ENCODE peak calls at places on chromosomes 12 and 14, in ten cellular contexts. One of them, this sample, is unnamed.

GRCh38 chr14:81669308-81669707 is 135.7 kb upstream of the SEL1L start:
- DNase-seq in neural progenitor cell: no peak
- DNase-seq in mesenchymal stem cell: no peak
- DNase-seq in HCT116: no peak
- DNase-seq in sigmoid colon: no peak
- DNase-seq in right cardiac atrium: no peak
- DNase-seq in fibroblast of lung: no peak
- DNase-seq in HL-60: no peak
- DNase-seq in colonic mucosa: no peak
- DNase-seq in dorsolateral prefrontal cortex: no peak
- DNase-seq in this sample: no peak

GRCh38 chr12:93847517-93848452 is 170.6 kb downstream of the CRADD start:
- DNase-seq in HCT116: no peak
- DNase-seq in right cardiac atrium: no peak
- DNase-seq in colonic mucosa: no peak
- DNase-seq in neural progenitor cell: no peak
- DNase-seq in mesenchymal stem cell: peak; percentile 22
- DNase-seq in fibroblast of lung: no peak
- DNase-seq in HL-60: peak; percentile 6
- DNase-seq in dorsolateral prefrontal cortex: no peak
- DNase-seq in sigmoid colon: no peak
- DNase-seq in this sample: no peak

GRCh38 chr12:75603475-75603874 is 92.1 kb upstream of the KRR1 start:
- DNase-seq in sigmoid colon: no peak
- DNase-seq in neural progenitor cell: no peak
- DNase-seq in HL-60: no peak
- DNase-seq in right cardiac atrium: no peak
- DNase-seq in fibroblast of lung: peak; percentile 32
- DNase-seq in dorsolateral prefrontal cortex: no peak
- DNase-seq in mesenchymal stem cell: no peak
- DNase-seq in colonic mucosa: no peak
- DNase-seq in HCT116: no peak
- DNase-seq in this sample: no peak

GRCh38 chr12:78792052-78792698 is 72.4 kb upstream of the SYT1 start:
- DNase-seq in colonic mucosa: no peak
- DNase-seq in mesenchymal stem cell: no peak
- DNase-seq in right cardiac atrium: no peak
- DNase-seq in sigmoid colon: no peak
- DNase-seq in fibroblast of lung: no peak
- DNase-seq in dorsolateral prefrontal cortex: no peak
- DNase-seq in HCT116: no peak
- DNase-seq in HL-60: no peak
- DNase-seq in neural progenitor cell: no peak
- DNase-seq in this sample: no peak

GRCh38 chr12:50055831-50056628 is 1.4 kb upstream of the ASIC1 start:
- DNase-seq in colonic mucosa: peak; percentile 40
- DNase-seq in fibroblast of lung: no peak
- DNase-seq in HL-60: peak; percentile 55
- DNase-seq in dorsolateral prefrontal cortex: peak; percentile 71
- DNase-seq in right cardiac atrium: no peak
- DNase-seq in HCT116: peak; percentile 48
- DNase-seq in sigmoid colon: no peak
- DNase-seq in mesenchymal stem cell: peak; percentile 64
- DNase-seq in neural progenitor cell: peak; percentile 82
- DNase-seq in this sample: peak; percentile 55

GRCh38 chr12:25423355-25423754 is 129.7 kb downstream of the LMNTD1 start:
- DNase-seq in sigmoid colon: no peak
- DNase-seq in colonic mucosa: peak; percentile 64
- DNase-seq in mesenchymal stem cell: no peak
- DNase-seq in HCT116: no peak
- DNase-seq in fibroblast of lung: peak; percentile 51
- DNase-seq in right cardiac atrium: peak; percentile 57
- DNase-seq in dorsolateral prefrontal cortex: no peak
- DNase-seq in neural progenitor cell: no peak
- DNase-seq in HL-60: no peak
- DNase-seq in this sample: no peak

GRCh38 chr14:100440207-100440631 is 117.1 kb downstream of the SLC25A47 start:
- DNase-seq in fibroblast of lung: peak; percentile 85
- DNase-seq in neural progenitor cell: peak; percentile 83
- DNase-seq in HCT116: no peak
- DNase-seq in dorsolateral prefrontal cortex: peak; percentile 82
- DNase-seq in mesenchymal stem cell: peak; percentile 51
- DNase-seq in sigmoid colon: peak; percentile 79
- DNase-seq in colonic mucosa: peak; percentile 84
- DNase-seq in right cardiac atrium: peak; percentile 85
- DNase-seq in HL-60: peak; percentile 58
- DNase-seq in this sample: peak; percentile 87

GRCh38 chr12:27907766-27908165 is 64.8 kb downstream of the PTHLH start:
- DNase-seq in neural progenitor cell: no peak
- DNase-seq in mesenchymal stem cell: no peak
- DNase-seq in sigmoid colon: no peak
- DNase-seq in fibroblast of lung: peak; percentile 35
- DNase-seq in dorsolateral prefrontal cortex: no peak
- DNase-seq in HCT116: no peak
- DNase-seq in right cardiac atrium: no peak
- DNase-seq in colonic mucosa: no peak
- DNase-seq in HL-60: no peak
- DNase-seq in this sample: no peak

GRCh38 chr12:54004063-54004840 is 4.3 kb downstream of the HOXC9 start:
- DNase-seq in fibroblast of lung: no peak
- DNase-seq in right cardiac atrium: no peak
- DNase-seq in colonic mucosa: no peak
- DNase-seq in mesenchymal stem cell: no peak
- DNase-seq in neural progenitor cell: no peak
- DNase-seq in HL-60: no peak
- DNase-seq in dorsolateral prefrontal cortex: no peak
- DNase-seq in sigmoid colon: no peak
- DNase-seq in HCT116: no peak
- DNase-seq in this sample: no peak

GRCh38 chr12:54002278-54002914 is 2.4 kb downstream of the HOXC9 start:
- DNase-seq in right cardiac atrium: no peak
- DNase-seq in HL-60: no peak
- DNase-seq in mesenchymal stem cell: no peak
- DNase-seq in dorsolateral prefrontal cortex: no peak
- DNase-seq in colonic mucosa: no peak
- DNase-seq in sigmoid colon: no peak
- DNase-seq in fibroblast of lung: no peak
- DNase-seq in neural progenitor cell: no peak
- DNase-seq in HCT116: no peak
- DNase-seq in this sample: no peak

GRCh38 chr12:54001283-54002187 is 1.6 kb downstream of the HOXC9 start:
- DNase-seq in HCT116: no peak
- DNase-seq in fibroblast of lung: no peak
- DNase-seq in colonic mucosa: no peak
- DNase-seq in neural progenitor cell: no peak
- DNase-seq in HL-60: no peak
- DNase-seq in right cardiac atrium: no peak
- DNase-seq in mesenchymal stem cell: no peak
- DNase-seq in dorsolateral prefrontal cortex: no peak
- DNase-seq in sigmoid colon: no peak
- DNase-seq in this sample: no peak

GRCh38 chr12:54003625-54004024 is 3.7 kb downstream of the HOXC9 start:
- DNase-seq in HL-60: no peak
- DNase-seq in colonic mucosa: no peak
- DNase-seq in mesenchymal stem cell: no peak
- DNase-seq in dorsolateral prefrontal cortex: no peak
- DNase-seq in neural progenitor cell: no peak
- DNase-seq in HCT116: no peak
- DNase-seq in sigmoid colon: no peak
- DNase-seq in fibroblast of lung: no peak
- DNase-seq in right cardiac atrium: no peak
- DNase-seq in this sample: no peak

DNA sequence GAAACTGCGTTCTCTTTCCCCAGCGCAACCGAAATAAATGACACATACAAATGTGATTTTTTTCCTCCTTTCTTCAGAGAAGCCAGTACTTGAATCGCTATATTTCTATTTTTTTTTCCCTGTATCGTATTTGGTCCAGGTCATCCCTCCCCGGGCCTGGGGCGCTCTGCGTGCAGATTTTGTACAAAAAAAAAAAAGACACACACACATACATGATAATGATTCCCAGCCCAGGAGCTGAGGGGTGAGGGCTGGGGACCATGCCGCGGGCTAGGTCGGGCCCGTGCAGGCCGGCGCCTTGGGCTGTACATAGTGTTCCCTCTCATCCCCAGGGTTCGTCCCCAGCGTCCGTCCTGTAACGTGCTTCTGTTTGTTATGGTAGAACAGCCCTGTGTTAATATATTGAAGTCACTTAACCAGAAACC is 3.0 kb downstream of the HOXC9 start:
- DNase-seq in right cardiac atrium: no peak
- DNase-seq in fibroblast of lung: no peak
- DNase-seq in mesenchymal stem cell: no peak
- DNase-seq in HL-60: no peak
- DNase-seq in HCT116: no peak
- DNase-seq in sigmoid colon: no peak
- DNase-seq in dorsolateral prefrontal cortex: no peak
- DNase-seq in neural progenitor cell: no peak
- DNase-seq in colonic mucosa: no peak
- DNase-seq in this sample: no peak
- H3K27me3 ChIP-seq in right cardiac atrium: no peaks in the 10 kb centered on the region
- H3K27me3 ChIP-seq in fibroblast of lung: peaks cover 77% of the 10 kb centered on the region
- H3K27me3 ChIP-seq in mesenchymal stem cell: no peaks in the 10 kb centered on the region
- H3K27me3 ChIP-seq in HL-60: peaks cover 91% of the 10 kb centered on the region
- H3K27me3 ChIP-seq in HCT116: no peaks in the 10 kb centered on the region
- H3K27me3 ChIP-seq in sigmoid colon: peaks cover 100% of the 10 kb centered on the region
- H3K27me3 ChIP-seq in dorsolateral prefrontal cortex: peaks cover 100% of the 10 kb centered on the region
- H3K27me3 ChIP-seq in neural progenitor cell: peaks cover 100% of the 10 kb centered on the region
- H3K27me3 ChIP-seq in colonic mucosa: peaks cover 100% of the 10 kb centered on the region
- H3K27me3 ChIP-seq in this sample: peaks cover 90% of the 10 kb centered on the region

GRCh38 chr12:111203969-111204368 is 164.9 kb downstream of the PHETA1 start:
- DNase-seq in mesenchymal stem cell: no peak
- DNase-seq in right cardiac atrium: no peak
- DNase-seq in fibroblast of lung: no peak
- DNase-seq in HCT116: no peak
- DNase-seq in dorsolateral prefrontal cortex: no peak
- DNase-seq in sigmoid colon: no peak
- DNase-seq in colonic mucosa: no peak
- DNase-seq in HL-60: no peak
- DNase-seq in neural progenitor cell: no peak
- DNase-seq in this sample: no peak

GRCh38 chr12:111202237-111202592 is 166.7 kb downstream of the PHETA1 start:
- DNase-seq in fibroblast of lung: no peak
- DNase-seq in dorsolateral prefrontal cortex: no peak
- DNase-seq in HL-60: no peak
- DNase-seq in colonic mucosa: no peak
- DNase-seq in sigmoid colon: no peak
- DNase-seq in mesenchymal stem cell: no peak
- DNase-seq in neural progenitor cell: no peak
- DNase-seq in HCT116: no peak
- DNase-seq in right cardiac atrium: no peak
- DNase-seq in this sample: no peak

GRCh38 chr12:111201036-111201435 is 167.9 kb downstream of the PHETA1 start:
- DNase-seq in HCT116: no peak
- DNase-seq in right cardiac atrium: no peak
- DNase-seq in fibroblast of lung: no peak
- DNase-seq in neural progenitor cell: peak; percentile 39
- DNase-seq in mesenchymal stem cell: no peak
- DNase-seq in sigmoid colon: no peak
- DNase-seq in colonic mucosa: no peak
- DNase-seq in dorsolateral prefrontal cortex: no peak
- DNase-seq in HL-60: no peak
- DNase-seq in this sample: no peak

GRCh38 chr12:111201495-111202236 is 167.2 kb downstream of the PHETA1 start:
- DNase-seq in HCT116: no peak
- DNase-seq in dorsolateral prefrontal cortex: no peak
- DNase-seq in HL-60: no peak
- DNase-seq in mesenchymal stem cell: no peak
- DNase-seq in colonic mucosa: no peak
- DNase-seq in neural progenitor cell: no peak
- DNase-seq in sigmoid colon: no peak
- DNase-seq in right cardiac atrium: no peak
- DNase-seq in fibroblast of lung: no peak
- DNase-seq in this sample: no peak

GRCh38 chr12:111204684-111205305 is 164.1 kb downstream of the PHETA1 start:
- DNase-seq in sigmoid colon: no peak
- DNase-seq in dorsolateral prefrontal cortex: no peak
- DNase-seq in mesenchymal stem cell: no peak
- DNase-seq in right cardiac atrium: peak; percentile 54
- DNase-seq in neural progenitor cell: no peak
- DNase-seq in HL-60: no peak
- DNase-seq in fibroblast of lung: no peak
- DNase-seq in colonic mucosa: no peak
- DNase-seq in HCT116: no peak
- DNase-seq in this sample: no peak
- H3K27me3 ChIP-seq in sigmoid colon: peaks cover 7% of the 10 kb centered on the region
- H3K27me3 ChIP-seq in dorsolateral prefrontal cortex: no peaks in the 10 kb centered on the region
- H3K27me3 ChIP-seq in mesenchymal stem cell: peaks cover 64% of the 10 kb centered on the region
- H3K27me3 ChIP-seq in right cardiac atrium: no peaks in the 10 kb centered on the region
- H3K27me3 ChIP-seq in neural progenitor cell: no peaks in the 10 kb centered on the region
- H3K27me3 ChIP-seq in HL-60: no peaks in the 10 kb centered on the region
- H3K27me3 ChIP-seq in fibroblast of lung: no peaks in the 10 kb centered on the region
- H3K27me3 ChIP-seq in colonic mucosa: no peaks in the 10 kb centered on the region
- H3K27me3 ChIP-seq in HCT116: peaks cover 56% of the 10 kb centered on the region
- H3K27me3 ChIP-seq in this sample: no peaks in the 10 kb centered on the region

DNA sequence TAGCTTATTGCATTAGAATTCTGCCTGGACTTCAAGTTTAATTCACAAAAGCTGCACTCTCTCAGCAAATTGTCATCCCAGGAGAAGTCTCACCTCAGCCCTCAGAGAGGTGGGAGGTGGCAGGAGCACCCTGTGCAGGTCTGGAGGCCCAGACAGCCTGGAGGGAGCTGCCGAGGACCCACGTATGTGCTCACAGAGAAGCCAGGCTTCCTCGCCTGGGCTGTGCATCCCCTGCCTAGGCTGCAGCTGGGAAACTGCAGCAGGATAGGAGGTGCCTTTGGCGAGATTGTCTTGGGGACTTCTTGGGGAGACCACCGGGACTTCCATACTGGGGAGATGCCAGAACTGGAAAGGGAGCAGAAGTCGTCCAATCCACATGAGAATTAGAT is 8.8 kb downstream of the CPNE6 start:
- DNase-seq in HCT116: no peak
- DNase-seq in dorsolateral prefrontal cortex: no peak
- DNase-seq in right cardiac atrium: no peak
- DNase-seq in neural progenitor cell: peak; percentile 11
- DNase-seq in fibroblast of lung: no peak
- DNase-seq in HL-60: no peak
- DNase-seq in colonic mucosa: no peak
- DNase-seq in mesenchymal stem cell: no peak
- DNase-seq in sigmoid colon: no peak
- DNase-seq in this sample: peak; percentile 55
- H3K27me3 ChIP-seq in HCT116: no peaks in the 10 kb centered on the region
- H3K27me3 ChIP-seq in dorsolateral prefrontal cortex: no peaks in the 10 kb centered on the region
- H3K27me3 ChIP-seq in right cardiac atrium: no peaks in the 10 kb centered on the region
- H3K27me3 ChIP-seq in neural progenitor cell: peaks cover 39% of the 10 kb centered on the region
- H3K27me3 ChIP-seq in fibroblast of lung: peaks cover 26% of the 10 kb centered on the region
- H3K27me3 ChIP-seq in HL-60: peaks cover 21% of the 10 kb centered on the region
- H3K27me3 ChIP-seq in colonic mucosa: no peaks in the 10 kb centered on the region
- H3K27me3 ChIP-seq in mesenchymal stem cell: peaks cover 85% of the 10 kb centered on the region
- H3K27me3 ChIP-seq in sigmoid colon: no peaks in the 10 kb centered on the region
- H3K27me3 ChIP-seq in this sample: no peaks in the 10 kb centered on the region

DNA sequence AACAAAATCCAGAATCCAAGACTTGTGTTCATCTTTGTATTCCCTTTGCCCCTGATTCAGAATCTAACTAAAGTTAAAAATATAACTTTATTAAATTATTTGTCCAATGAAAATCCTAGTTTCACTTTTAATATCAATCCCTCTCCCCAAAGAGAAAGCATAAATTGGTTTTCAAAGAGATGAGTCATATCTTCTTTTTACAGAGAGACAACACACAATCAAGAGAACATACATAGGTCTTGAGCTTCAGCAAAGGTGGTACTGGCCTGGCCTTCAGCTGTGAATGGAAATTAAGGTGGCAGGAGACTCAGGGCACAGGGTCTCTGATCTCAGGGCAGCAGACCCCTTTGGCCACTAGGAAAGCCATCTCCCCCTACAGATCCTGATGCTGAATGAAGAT is 4.3 kb upstream of the ASCL1 start:
- DNase-seq in neural progenitor cell: no peak
- DNase-seq in HL-60: no peak
- DNase-seq in dorsolateral prefrontal cortex: no peak
- DNase-seq in colonic mucosa: no peak
- DNase-seq in sigmoid colon: no peak
- DNase-seq in fibroblast of lung: no peak
- DNase-seq in right cardiac atrium: no peak
- DNase-seq in mesenchymal stem cell: no peak
- DNase-seq in HCT116: no peak
- DNase-seq in this sample: no peak
- H3K27me3 ChIP-seq in neural progenitor cell: peaks cover 100% of the 10 kb centered on the region
- H3K27me3 ChIP-seq in HL-60: peaks cover 48% of the 10 kb centered on the region
- H3K27me3 ChIP-seq in dorsolateral prefrontal cortex: peaks cover 69% of the 10 kb centered on the region
- H3K27me3 ChIP-seq in colonic mucosa: peaks cover 62% of the 10 kb centered on the region
- H3K27me3 ChIP-seq in sigmoid colon: peaks cover 70% of the 10 kb centered on the region
- H3K27me3 ChIP-seq in fibroblast of lung: peaks cover 13% of the 10 kb centered on the region
- H3K27me3 ChIP-seq in right cardiac atrium: peaks cover 6% of the 10 kb centered on the region
- H3K27me3 ChIP-seq in mesenchymal stem cell: peaks cover 87% of the 10 kb centered on the region
- H3K27me3 ChIP-seq in HCT116: peaks cover 23% of the 10 kb centered on the region
- H3K27me3 ChIP-seq in this sample: peaks cover 92% of the 10 kb centered on the region